ENCODE peak calls at places on chromosomes 6 and 20, in four cellular contexts. One of them, this sample, is unnamed.
A peak's percentile ranks its signal among the peaks of the same experiment; 100 is the strongest.

GRCh38 chr20:4217349-4217761 is 202.0 kb upstream of the RNF24 start:
- DNase-seq in stimulated activated CD4-positive, alpha-beta T cell treated with anti-CD3 and anti-CD28 coated beads, Interleukin-1b, Interleukin-23, amount 100 ng/mL, for 24 hours: no peak
- DNase-seq in renal cortical epithelial cell: no peak
- DNase-seq in psoas muscle: no peak
- DNase-seq in this sample: no peak

GRCh38 chr6:106974999-106975698 is 620 bp upstream of the CD24 start:
- DNase-seq in stimulated activated CD4-positive, alpha-beta T cell treated with anti-CD3 and anti-CD28 coated beads, Interleukin-1b, Interleukin-23, amount 100 ng/mL, for 24 hours: no peak
- DNase-seq in renal cortical epithelial cell: no peak
- DNase-seq in psoas muscle: peak; percentile 24
- DNase-seq in this sample: no peak

GRCh38 chr6:118284736-118285360 is 263.2 kb upstream of the PLN start:
- DNase-seq in stimulated activated CD4-positive, alpha-beta T cell treated with anti-CD3 and anti-CD28 coated beads, Interleukin-1b, Interleukin-23, amount 100 ng/mL, for 24 hours: no peak
- DNase-seq in renal cortical epithelial cell: peak; percentile 5
- DNase-seq in psoas muscle: no peak
- DNase-seq in this sample: no peak

GRCh38 chr6:26199773-26200728 is 112.8 kb downstream of the HFE start:
- DNase-seq in stimulated activated CD4-positive, alpha-beta T cell treated with anti-CD3 and anti-CD28 coated beads, Interleukin-1b, Interleukin-23, amount 100 ng/mL, for 24 hours: no peak
- DNase-seq in renal cortical epithelial cell: peak; percentile 46
- DNase-seq in psoas muscle: no peak
- DNase-seq in this sample: no peak

GRCh38 chr6:73262701-73263569 is at the start of gene KHDC1:
- DNase-seq in stimulated activated CD4-positive, alpha-beta T cell treated with anti-CD3 and anti-CD28 coated beads, Interleukin-1b, Interleukin-23, amount 100 ng/mL, for 24 hours: peak; percentile 25
- DNase-seq in renal cortical epithelial cell: peak; percentile 6
- DNase-seq in psoas muscle: peak; percentile 40
- DNase-seq in this sample: peak; percentile 20

GRCh38 chr20:58099956-58100730 is 128.3 kb downstream of the ANKRD60 start:
- DNase-seq in stimulated activated CD4-positive, alpha-beta T cell treated with anti-CD3 and anti-CD28 coated beads, Interleukin-1b, Interleukin-23, amount 100 ng/mL, for 24 hours: no peak
- DNase-seq in renal cortical epithelial cell: no peak
- DNase-seq in psoas muscle: no peak
- DNase-seq in this sample: no peak

GRCh38 chr6:25232478-25232877 is 46.7 kb upstream of the CARMIL1 start:
- DNase-seq in stimulated activated CD4-positive, alpha-beta T cell treated with anti-CD3 and anti-CD28 coated beads, Interleukin-1b, Interleukin-23, amount 100 ng/mL, for 24 hours: no peak
- DNase-seq in renal cortical epithelial cell: no peak
- DNase-seq in psoas muscle: peak; percentile 14
- DNase-seq in this sample: no peak

GRCh38 chr6:158665332-158665731 is 15.5 kb downstream of the SYTL3 start:
- DNase-seq in stimulated activated CD4-positive, alpha-beta T cell treated with anti-CD3 and anti-CD28 coated beads, Interleukin-1b, Interleukin-23, amount 100 ng/mL, for 24 hours: no peak
- DNase-seq in renal cortical epithelial cell: no peak
- DNase-seq in psoas muscle: no peak
- DNase-seq in this sample: no peak

GRCh38 chr20:38190936-38191371 is 25.9 kb upstream of the TGM2 start:
- DNase-seq in stimulated activated CD4-positive, alpha-beta T cell treated with anti-CD3 and anti-CD28 coated beads, Interleukin-1b, Interleukin-23, amount 100 ng/mL, for 24 hours: no peak
- DNase-seq in renal cortical epithelial cell: no peak
- DNase-seq in psoas muscle: no peak
- DNase-seq in this sample: peak; percentile 34

GRCh38 chr6:75349262-75349984 is 64.8 kb upstream of the TMEM30A start:
- DNase-seq in stimulated activated CD4-positive, alpha-beta T cell treated with anti-CD3 and anti-CD28 coated beads, Interleukin-1b, Interleukin-23, amount 100 ng/mL, for 24 hours: no peak
- DNase-seq in renal cortical epithelial cell: peak; percentile 72
- DNase-seq in psoas muscle: peak; percentile 21
- DNase-seq in this sample: peak; percentile 34

GRCh38 chr6:133983099-133983939 is 30.3 kb downstream of the TBPL1 start:
- DNase-seq in stimulated activated CD4-positive, alpha-beta T cell treated with anti-CD3 and anti-CD28 coated beads, Interleukin-1b, Interleukin-23, amount 100 ng/mL, for 24 hours: no peak
- DNase-seq in renal cortical epithelial cell: no peak
- DNase-seq in psoas muscle: no peak
- DNase-seq in this sample: no peak

GRCh38 chr20:59802471-59803221 is 130.8 kb downstream of the SYCP2 start:
- DNase-seq in stimulated activated CD4-positive, alpha-beta T cell treated with anti-CD3 and anti-CD28 coated beads, Interleukin-1b, Interleukin-23, amount 100 ng/mL, for 24 hours: no peak
- DNase-seq in renal cortical epithelial cell: no peak
- DNase-seq in psoas muscle: no peak
- DNase-seq in this sample: no peak

GRCh38 chr6:33017694-33018353 is 8.4 kb upstream of the HLA-DOA start:
- DNase-seq in stimulated activated CD4-positive, alpha-beta T cell treated with anti-CD3 and anti-CD28 coated beads, Interleukin-1b, Interleukin-23, amount 100 ng/mL, for 24 hours: no peak
- DNase-seq in renal cortical epithelial cell: no peak
- DNase-seq in psoas muscle: no peak
- DNase-seq in this sample: no peak

GRCh38 chr20:17083738-17084137 is 143.1 kb upstream of the PCSK2 start:
- DNase-seq in stimulated activated CD4-positive, alpha-beta T cell treated with anti-CD3 and anti-CD28 coated beads, Interleukin-1b, Interleukin-23, amount 100 ng/mL, for 24 hours: no peak
- DNase-seq in renal cortical epithelial cell: no peak
- DNase-seq in psoas muscle: no peak
- DNase-seq in this sample: no peak

GRCh38 chr6:3347237-3347636 is 88.5 kb downstream of the PSMG4 start:
- DNase-seq in stimulated activated CD4-positive, alpha-beta T cell treated with anti-CD3 and anti-CD28 coated beads, Interleukin-1b, Interleukin-23, amount 100 ng/mL, for 24 hours: no peak
- DNase-seq in renal cortical epithelial cell: peak; percentile 12
- DNase-seq in psoas muscle: no peak
- DNase-seq in this sample: no peak

GRCh38 chr6:8174571-8174970 is 72.2 kb upstream of the EEF1E1 start:
- DNase-seq in stimulated activated CD4-positive, alpha-beta T cell treated with anti-CD3 and anti-CD28 coated beads, Interleukin-1b, Interleukin-23, amount 100 ng/mL, for 24 hours: no peak
- DNase-seq in renal cortical epithelial cell: no peak
- DNase-seq in psoas muscle: no peak
- DNase-seq in this sample: no peak

GRCh38 chr6:428047-428608 is 36.6 kb downstream of the IRF4 start:
- DNase-seq in stimulated activated CD4-positive, alpha-beta T cell treated with anti-CD3 and anti-CD28 coated beads, Interleukin-1b, Interleukin-23, amount 100 ng/mL, for 24 hours: no peak
- DNase-seq in renal cortical epithelial cell: no peak
- DNase-seq in psoas muscle: no peak
- DNase-seq in this sample: no peak

GRCh38 chr6:82988904-82989303 is 76.7 kb downstream of the UBE3D start:
- DNase-seq in stimulated activated CD4-positive, alpha-beta T cell treated with anti-CD3 and anti-CD28 coated beads, Interleukin-1b, Interleukin-23, amount 100 ng/mL, for 24 hours: no peak
- DNase-seq in renal cortical epithelial cell: peak; percentile 40
- DNase-seq in psoas muscle: no peak
- DNase-seq in this sample: no peak

GRCh38 chr20:51196991-51197651 is 174.2 kb upstream of the KCNG1 start:
- DNase-seq in stimulated activated CD4-positive, alpha-beta T cell treated with anti-CD3 and anti-CD28 coated beads, Interleukin-1b, Interleukin-23, amount 100 ng/mL, for 24 hours: no peak
- DNase-seq in renal cortical epithelial cell: no peak
- DNase-seq in psoas muscle: no peak
- DNase-seq in this sample: no peak

GRCh38 chr6:41687501-41688175 is 47.8 kb downstream of the TFEB start:
- DNase-seq in stimulated activated CD4-positive, alpha-beta T cell treated with anti-CD3 and anti-CD28 coated beads, Interleukin-1b, Interleukin-23, amount 100 ng/mL, for 24 hours: no peak
- DNase-seq in renal cortical epithelial cell: no peak
- DNase-seq in psoas muscle: no peak
- DNase-seq in this sample: no peak

GRCh38 chr20:33914871-33915270 is 78.8 kb upstream of the RALY start:
- DNase-seq in stimulated activated CD4-positive, alpha-beta T cell treated with anti-CD3 and anti-CD28 coated beads, Interleukin-1b, Interleukin-23, amount 100 ng/mL, for 24 hours: no peak
- DNase-seq in renal cortical epithelial cell: peak; percentile 8
- DNase-seq in psoas muscle: no peak
- DNase-seq in this sample: no peak

GRCh38 chr6:125102411-125102810 is 51.2 kb upstream of the TPD52L1 start:
- DNase-seq in stimulated activated CD4-positive, alpha-beta T cell treated with anti-CD3 and anti-CD28 coated beads, Interleukin-1b, Interleukin-23, amount 100 ng/mL, for 24 hours: no peak
- DNase-seq in renal cortical epithelial cell: no peak
- DNase-seq in psoas muscle: no peak
- DNase-seq in this sample: no peak

GRCh38 chr6:36865835-36866234 is 8.8 kb downstream of the PPIL1 start:
- DNase-seq in stimulated activated CD4-positive, alpha-beta T cell treated with anti-CD3 and anti-CD28 coated beads, Interleukin-1b, Interleukin-23, amount 100 ng/mL, for 24 hours: no peak
- DNase-seq in renal cortical epithelial cell: no peak
- DNase-seq in psoas muscle: no peak
- DNase-seq in this sample: no peak

GRCh38 chr20:43904778-43905177 is 9.9 kb upstream of the TOX2 start:
- DNase-seq in stimulated activated CD4-positive, alpha-beta T cell treated with anti-CD3 and anti-CD28 coated beads, Interleukin-1b, Interleukin-23, amount 100 ng/mL, for 24 hours: no peak
- DNase-seq in renal cortical epithelial cell: no peak
- DNase-seq in psoas muscle: no peak
- DNase-seq in this sample: no peak

GRCh38 chr6:116239856-116240255 is 14.0 kb downstream of the TSPYL4 start:
- DNase-seq in stimulated activated CD4-positive, alpha-beta T cell treated with anti-CD3 and anti-CD28 coated beads, Interleukin-1b, Interleukin-23, amount 100 ng/mL, for 24 hours: no peak
- DNase-seq in renal cortical epithelial cell: no peak
- DNase-seq in psoas muscle: no peak
- DNase-seq in this sample: no peak

GRCh38 chr6:131755597-131755996 is 44.8 kb upstream of the CTAGE9 start:
- DNase-seq in stimulated activated CD4-positive, alpha-beta T cell treated with anti-CD3 and anti-CD28 coated beads, Interleukin-1b, Interleukin-23, amount 100 ng/mL, for 24 hours: no peak
- DNase-seq in renal cortical epithelial cell: peak; percentile 19
- DNase-seq in psoas muscle: no peak
- DNase-seq in this sample: no peak

GRCh38 chr6:15232836-15233510 is 12.9 kb upstream of the JARID2 start:
- DNase-seq in stimulated activated CD4-positive, alpha-beta T cell treated with anti-CD3 and anti-CD28 coated beads, Interleukin-1b, Interleukin-23, amount 100 ng/mL, for 24 hours: no peak
- DNase-seq in renal cortical epithelial cell: no peak
- DNase-seq in psoas muscle: no peak
- DNase-seq in this sample: no peak

GRCh38 chr6:119207973-119208725 is 129.7 kb upstream of the FAM184A start:
- DNase-seq in stimulated activated CD4-positive, alpha-beta T cell treated with anti-CD3 and anti-CD28 coated beads, Interleukin-1b, Interleukin-23, amount 100 ng/mL, for 24 hours: no peak
- DNase-seq in renal cortical epithelial cell: peak; percentile 73
- DNase-seq in psoas muscle: no peak
- DNase-seq in this sample: no peak

GRCh38 chr6:44102527-44102926 is 24.7 kb downstream of the MRPL14 start:
- DNase-seq in stimulated activated CD4-positive, alpha-beta T cell treated with anti-CD3 and anti-CD28 coated beads, Interleukin-1b, Interleukin-23, amount 100 ng/mL, for 24 hours: no peak
- DNase-seq in renal cortical epithelial cell: no peak
- DNase-seq in psoas muscle: no peak
- DNase-seq in this sample: no peak

GRCh38 chr20:58075980-58076749 is 152.3 kb downstream of the ANKRD60 start:
- DNase-seq in stimulated activated CD4-positive, alpha-beta T cell treated with anti-CD3 and anti-CD28 coated beads, Interleukin-1b, Interleukin-23, amount 100 ng/mL, for 24 hours: no peak
- DNase-seq in renal cortical epithelial cell: no peak
- DNase-seq in psoas muscle: no peak
- DNase-seq in this sample: peak; percentile 29

GRCh38 chr6:110338820-110339470 is 19.2 kb downstream of the METTL24 start:
- DNase-seq in stimulated activated CD4-positive, alpha-beta T cell treated with anti-CD3 and anti-CD28 coated beads, Interleukin-1b, Interleukin-23, amount 100 ng/mL, for 24 hours: no peak
- DNase-seq in renal cortical epithelial cell: no peak
- DNase-seq in psoas muscle: no peak
- DNase-seq in this sample: no peak

GRCh38 chr6:111781055-111781708 is 92.1 kb downstream of the FYN start:
- DNase-seq in stimulated activated CD4-positive, alpha-beta T cell treated with anti-CD3 and anti-CD28 coated beads, Interleukin-1b, Interleukin-23, amount 100 ng/mL, for 24 hours: no peak
- DNase-seq in renal cortical epithelial cell: no peak
- DNase-seq in psoas muscle: no peak
- DNase-seq in this sample: no peak

GRCh38 chr20:34331838-34332237 is 28.7 kb upstream of the AHCY start:
- DNase-seq in stimulated activated CD4-positive, alpha-beta T cell treated with anti-CD3 and anti-CD28 coated beads, Interleukin-1b, Interleukin-23, amount 100 ng/mL, for 24 hours: no peak
- DNase-seq in renal cortical epithelial cell: no peak
- DNase-seq in psoas muscle: no peak
- DNase-seq in this sample: no peak

GRCh38 chr20:14288341-14289330 is 48.8 kb downstream of the FLRT3 start:
- DNase-seq in stimulated activated CD4-positive, alpha-beta T cell treated with anti-CD3 and anti-CD28 coated beads, Interleukin-1b, Interleukin-23, amount 100 ng/mL, for 24 hours: no peak
- DNase-seq in renal cortical epithelial cell: peak; percentile 93
- DNase-seq in psoas muscle: no peak
- DNase-seq in this sample: no peak

GRCh38 chr6:88459224-88459623 is 293.1 kb upstream of the CNR1 start:
- DNase-seq in stimulated activated CD4-positive, alpha-beta T cell treated with anti-CD3 and anti-CD28 coated beads, Interleukin-1b, Interleukin-23, amount 100 ng/mL, for 24 hours: no peak
- DNase-seq in renal cortical epithelial cell: no peak
- DNase-seq in psoas muscle: no peak
- DNase-seq in this sample: no peak

GRCh38 chr20:53579266-53579580 is 14.4 kb downstream of the ZNF217 start:
- DNase-seq in stimulated activated CD4-positive, alpha-beta T cell treated with anti-CD3 and anti-CD28 coated beads, Interleukin-1b, Interleukin-23, amount 100 ng/mL, for 24 hours: no peak
- DNase-seq in renal cortical epithelial cell: no peak
- DNase-seq in psoas muscle: no peak
- DNase-seq in this sample: no peak

GRCh38 chr6:81105998-81106397 is 646.5 kb downstream of the TENT5A start:
- DNase-seq in stimulated activated CD4-positive, alpha-beta T cell treated with anti-CD3 and anti-CD28 coated beads, Interleukin-1b, Interleukin-23, amount 100 ng/mL, for 24 hours: no peak
- DNase-seq in renal cortical epithelial cell: no peak
- DNase-seq in psoas muscle: no peak
- DNase-seq in this sample: no peak

GRCh38 chr6:89834884-89835792 is 5.5 kb downstream of the CASP8AP2 start:
- DNase-seq in stimulated activated CD4-positive, alpha-beta T cell treated with anti-CD3 and anti-CD28 coated beads, Interleukin-1b, Interleukin-23, amount 100 ng/mL, for 24 hours: no peak
- DNase-seq in renal cortical epithelial cell: peak; percentile 16
- DNase-seq in psoas muscle: no peak
- DNase-seq in this sample: no peak